ENCODE peak calls at places on chromosomes 16 and 17, in four cellular contexts. S, L, H and Q are unnamed samples.

GRCh38 chr16:4677390-4677789 is 16.0 kb upstream of the NUDT16L1 start:
- DNase-seq in L (no peak), H (no peak), S (no peak), Q (no peak)

GRCh38 chr17:58086953-58087352 is 3.7 kb downstream of the DYNLL2 start:
- DNase-seq in L (no peak), H (peak; percentile 28), S (no peak), Q (no peak)

GRCh38 chr17:1713878-1714487 is 3.8 kb upstream of the TLCD2 start:
- DNase-seq in L (peak; percentile 56), H (peak; percentile 78), S (peak; percentile 64), Q (peak; percentile 75)

GRCh38 chr17:19386974-19387920 is at the start of gene MFAP4:
- DNase-seq in H (peak; percentile 66), L (no peak), S (no peak), Q (no peak)

GRCh38 chr17:1312261-1312870 is 32.9 kb downstream of the TRARG1 start:
- DNase-seq in S (no peak), H (peak; percentile 68), L (peak; percentile 55), Q (peak; percentile 13)

GRCh38 chr17:1377334-1377733 is 22.7 kb downstream of the YWHAE start:
- DNase-seq in S (no peak), L (no peak), H (no peak), Q (no peak)

GRCh38 chr17:74623693-74624093 is at the start of gene CD300E:
- DNase-seq in H (no peak), S (no peak), L (no peak), Q (no peak)

GRCh38 chr16:1433756-1434155 is 2.9 kb downstream of the PERCC1 start:
- DNase-seq in L (no peak), S (no peak), H (no peak), Q (no peak)

GRCh38 chr17:55381017-55381770 is 40.4 kb downstream of the MMD start:
- DNase-seq in H (no peak), S (no peak), L (no peak), Q (no peak)

GRCh38 chr17:55384833-55385232 is 36.8 kb downstream of the MMD start:
- DNase-seq in H (no peak), S (no peak), L (no peak), Q (no peak)

GRCh38 chr17:55388842-55389241 is 32.8 kb downstream of the MMD start:
- DNase-seq in H (no peak), S (no peak), L (no peak), Q (no peak)

GRCh38 chr17:55386931-55387330 is 34.7 kb downstream of the MMD start:
- DNase-seq in H (no peak), L (no peak), S (no peak), Q (no peak)

DNA sequence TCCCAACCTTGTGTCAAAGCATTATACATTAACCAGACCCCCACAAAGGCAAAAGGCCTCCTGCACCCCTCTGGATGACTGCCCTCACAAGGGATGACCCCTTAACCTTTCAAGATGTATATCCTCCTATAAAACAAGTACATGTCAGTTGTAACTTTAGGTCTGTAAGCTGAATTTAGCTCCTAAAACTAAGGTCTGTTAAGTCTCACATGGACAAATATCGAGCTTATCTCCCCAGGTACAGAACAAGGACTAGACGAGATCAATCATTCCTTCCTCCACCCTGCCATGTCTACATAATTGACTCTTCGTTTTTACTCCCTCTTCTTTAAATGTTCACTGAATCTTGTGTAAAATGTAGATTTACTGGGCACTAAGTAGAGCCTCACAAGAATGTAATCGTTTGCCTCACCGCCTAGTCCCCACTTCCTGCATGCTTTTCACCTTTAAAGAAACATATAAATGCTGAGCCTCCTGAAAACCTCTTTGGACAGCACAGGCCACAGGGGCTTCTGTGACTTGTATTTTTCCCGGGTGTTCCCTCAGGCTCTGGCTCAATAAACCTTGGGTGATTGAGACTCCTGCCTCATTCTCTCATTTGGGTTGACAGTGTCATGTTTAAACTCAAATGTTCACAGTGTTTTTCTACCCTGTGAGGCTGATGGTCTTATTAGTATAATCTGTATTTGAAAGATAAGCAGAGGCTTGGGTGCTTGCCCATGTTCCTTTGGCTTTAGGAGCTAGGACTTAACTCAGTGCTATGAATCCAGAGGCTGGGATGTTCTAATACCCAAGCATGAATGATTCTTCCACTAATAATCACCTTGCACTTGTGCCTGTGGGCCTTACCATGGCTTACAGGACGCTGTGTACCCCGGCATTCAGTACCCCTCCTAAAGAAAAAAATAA is 37.6 kb downstream of the MMD start:
- DNase-seq in L (peak; percentile 12), S (no peak), H (peak; percentile 10), Q (no peak)
- TF ChIP-seq FOSL1 in L (no peak), S (no peak), H (no peak), Q (no peak)

GRCh38 chr16:7013990-7014389 is 318.7 kb upstream of the RBFOX1 start:
- DNase-seq in H (no peak), L (peak; percentile 41), S (no peak), Q (peak; percentile 40)
- TF ChIP-seq SIN3A in H (no peak), L (no peak), S (no peak), Q (no peak)

DNA sequence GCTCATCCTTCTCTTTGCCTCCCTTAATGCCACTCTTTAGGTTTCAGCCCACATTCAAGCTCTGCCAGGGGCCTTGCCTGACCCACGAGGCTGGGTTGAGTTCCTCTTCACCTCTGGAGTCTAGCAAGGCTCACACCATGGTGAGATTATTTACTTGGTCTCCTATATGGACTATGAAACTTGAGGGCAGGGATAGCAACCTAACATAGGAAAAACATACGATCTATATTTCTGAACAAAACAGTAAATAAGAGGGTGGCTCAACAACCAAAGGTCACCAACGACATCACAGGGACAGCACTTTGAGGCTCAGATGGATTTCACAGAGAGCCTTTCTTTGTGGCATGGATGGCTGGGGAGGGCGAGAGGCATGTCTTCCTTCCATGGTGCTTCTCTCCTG is 197.0 kb downstream of the MAF start:
- DNase-seq in L (no peak), S (no peak), H (no peak), Q (peak; percentile 10)
- TF ChIP-seq FOSL1 in L (no peak), S (no peak), H (no peak), Q (no peak)

DNA sequence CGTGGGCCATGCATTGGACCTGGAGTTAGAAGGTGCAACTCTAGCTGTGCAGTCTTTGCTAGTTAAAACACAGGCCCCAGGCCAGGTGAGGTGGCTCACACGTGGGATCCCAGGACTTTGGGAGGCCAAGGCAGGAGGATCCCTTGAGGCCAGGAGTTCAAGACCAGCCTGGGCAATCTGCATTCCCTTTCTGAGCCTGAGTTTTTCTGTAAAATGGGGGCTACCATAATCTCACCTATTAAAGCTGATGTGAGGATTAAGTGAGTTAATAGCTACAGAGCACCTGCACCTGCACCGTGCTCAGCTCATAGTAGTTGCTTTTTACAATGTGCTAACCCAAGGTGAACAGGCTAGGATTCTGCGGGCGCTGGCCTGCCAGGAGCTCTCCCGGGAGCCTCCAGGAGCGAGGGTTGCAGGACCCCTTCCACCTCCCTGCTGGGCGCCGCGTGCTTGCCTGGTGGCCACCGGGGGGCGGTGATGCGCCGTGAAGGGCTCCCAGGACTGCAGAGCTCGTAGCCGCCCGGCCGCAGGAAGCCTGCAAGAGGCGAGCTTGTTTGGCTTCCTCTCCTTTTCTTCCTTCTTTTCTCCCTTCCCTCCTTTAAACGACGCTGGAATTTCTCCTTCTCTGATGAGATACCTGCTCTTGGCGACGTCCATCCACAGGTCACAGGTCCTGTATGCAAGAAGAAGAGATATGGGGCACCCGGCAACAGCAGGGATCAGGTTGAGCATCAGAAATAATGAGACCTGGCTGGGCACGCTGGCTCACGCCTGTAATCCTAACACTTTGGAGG is 51.3 kb downstream of the ZFP90 start:
- DNase-seq in L (peak; percentile 62), S (peak; percentile 54), H (peak; percentile 97), Q (peak; percentile 60)
- TF ChIP-seq SIN3A in L (no peak), S (no peak), H (peak; percentile 50), Q (no peak)

GRCh38 chr16:21033707-21034106 is 116.9 kb downstream of the DNAH3 start:
- DNase-seq in L (no peak), S (no peak), H (no peak), Q (no peak)
- TF ChIP-seq FOSL1 in L (no peak), S (no peak), H (no peak), Q (no peak)

GRCh38 chr16:68290455-68290854 is 20.3 kb downstream of the SLC7A6OS start:
- DNase-seq in L (no peak), S (no peak), H (no peak), Q (no peak)

GRCh38 chr16:68289202-68289601 is 21.5 kb downstream of the SLC7A6OS start:
- DNase-seq in H (no peak), L (no peak), S (no peak), Q (no peak)

GRCh38 chr16:68288252-68288650 is 22.5 kb downstream of the SLC7A6OS start:
- DNase-seq in S (no peak), L (no peak), H (no peak), Q (no peak)

GRCh38 chr16:68291227-68291626 is 19.5 kb downstream of the SLC7A6OS start:
- DNase-seq in S (no peak), H (no peak), L (no peak), Q (no peak)

DNA sequence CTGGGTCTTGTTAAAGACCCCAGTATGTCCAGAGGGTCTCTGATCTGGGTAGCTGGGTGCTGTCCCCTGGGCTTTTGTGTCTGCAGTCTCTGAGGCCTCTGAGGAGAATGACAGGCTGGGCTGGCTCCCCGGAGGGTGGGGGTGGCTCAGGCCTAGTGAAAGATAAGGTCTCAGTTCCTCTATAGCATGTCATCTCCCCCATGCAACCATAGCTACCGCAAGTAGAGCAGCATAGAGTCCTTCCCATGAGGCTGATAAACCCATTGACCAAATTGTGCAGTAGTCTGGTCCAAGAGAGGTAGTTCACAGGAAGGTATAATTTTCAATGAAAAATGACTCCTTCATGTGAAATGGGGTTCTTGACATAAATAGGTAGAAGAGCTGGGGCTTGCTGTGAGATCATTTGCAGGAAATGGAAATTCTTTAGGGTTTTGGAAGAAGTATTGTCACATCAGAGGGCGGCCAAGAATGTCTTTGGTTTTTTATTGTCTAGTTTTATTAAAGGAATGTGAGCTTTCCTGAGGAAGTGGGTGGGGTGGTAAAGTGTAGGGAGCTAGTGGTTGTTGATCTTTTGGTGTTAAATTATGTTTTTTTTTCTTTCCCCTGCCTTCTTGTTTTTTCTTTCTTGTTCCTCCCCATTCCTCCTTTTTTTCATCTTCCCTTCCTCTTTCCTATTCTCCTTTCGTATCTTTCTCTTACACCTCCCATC is 21.0 kb downstream of the SLC7A6OS start:
- DNase-seq in S (no peak), L (peak; percentile 87), H (no peak), Q (no peak)
- TF ChIP-seq SIN3A in S (no peak), L (no peak), H (no peak), Q (no peak)

GRCh38 chr17:78534492-78535284 is 42.5 kb downstream of the DNAH17 start:
- DNase-seq in S (no peak), H (no peak), L (no peak), Q (no peak)
- TF ChIP-seq FOSL1 in S (no peak), H (no peak), L (no peak), Q (no peak)

DNA sequence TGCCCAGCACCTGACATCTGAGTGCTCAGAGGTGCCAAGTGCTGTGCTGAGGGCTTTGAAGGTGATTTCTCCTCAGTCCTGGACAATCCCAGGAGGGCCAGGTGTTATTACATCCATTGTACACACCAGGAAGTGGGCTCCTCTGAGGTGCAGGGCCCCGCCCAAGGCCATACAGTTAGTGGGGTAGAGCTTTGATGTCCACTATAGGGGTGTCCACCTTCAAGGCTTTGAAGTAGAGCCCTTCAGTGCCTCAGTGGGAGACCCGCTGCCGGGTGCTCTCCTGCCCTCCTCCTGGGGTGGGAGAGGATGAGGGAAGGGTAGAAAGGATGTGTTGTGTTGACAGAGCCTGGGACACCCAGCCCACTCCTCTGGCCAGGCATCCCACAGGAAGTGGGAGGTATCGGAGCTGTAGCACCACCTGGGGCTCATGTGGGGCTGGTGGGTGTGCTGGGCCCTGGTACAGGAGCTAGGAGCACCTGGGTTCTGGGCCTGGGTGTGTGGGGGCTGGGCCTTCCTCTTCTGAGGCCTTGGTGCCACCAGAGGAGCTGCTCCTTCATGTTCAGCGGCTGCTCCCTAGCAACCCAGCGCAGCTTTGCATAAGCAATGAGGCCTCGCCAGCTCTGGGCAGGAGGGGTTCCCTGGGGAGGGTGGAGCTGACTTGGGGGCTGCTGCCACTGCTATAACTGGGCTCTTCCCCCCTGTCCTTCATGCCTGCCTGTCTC is 7.4 kb downstream of the LASP1 start:
- DNase-seq in S (no peak), L (no peak), H (no peak), Q (no peak)
- TF ChIP-seq SIN3A in S (no peak), L (no peak), H (no peak), Q (no peak)